ENCODE peak calls at places on chromosome 9, in five cellular contexts. F is keratinocyte, D is GM12865, N is tibial artery, M is cardiac fibroblast. X is an unnamed sample.

GRCh38 chr9:75190762-75191161 is 102.4 kb downstream of the OSTF1 start:
- DNase-seq in D (no peak), F (no peak), N (no peak), M (peak), X (no peak)

GRCh38 chr9:128159073-128159783 is 837 bp upstream of the BBLN start:
- DNase-seq in D (peak), N (no peak), F (no peak), M (no peak), X (no peak)

GRCh38 chr9:113933671-113934070 is 57.6 kb downstream of the ZNF618 start:
- DNase-seq in M (no peak), N (no peak), F (no peak), D (no peak), X (no peak)

GRCh38 chr9:33817327-33818166 is 587 bp downstream of the UBE2R2 start:
- DNase-seq in D (peak), F (no peak), N (peak), M (peak), X (peak)

GRCh38 chr9:135134253-135135028 is 47.0 kb downstream of the OLFM1 start:
- DNase-seq in F (no peak), D (no peak), N (no peak), M (no peak), X (no peak)

GRCh38 chr9:96209407-96210031 is 92.5 kb downstream of the HSD17B3 start:
- DNase-seq in N (peak), F (no peak), M (peak), D (no peak), X (peak)

GRCh38 chr9:114551750-114552685 is 35.6 kb upstream of the ATP6V1G1 start:
- DNase-seq in D (no peak), M (peak), N (peak), F (peak), X (peak)

GRCh38 chr9:114411452-114411851 is 23.7 kb upstream of the AKNA start:
- DNase-seq in M (no peak), N (no peak), F (no peak), D (no peak), X (no peak)

GRCh38 chr9:96215841-96216240 is 86.1 kb downstream of the HSD17B3 start:
- DNase-seq in N (no peak), M (no peak), D (no peak), F (no peak), X (no peak)

GRCh38 chr9:92983984-92984589 is 36.8 kb downstream of the FGD3 start:
- DNase-seq in N (no peak), M (no peak), D (peak), F (no peak), X (peak)

GRCh38 chr9:92969516-92970466 is 22.5 kb downstream of the FGD3 start:
- DNase-seq in F (no peak), N (no peak), M (no peak), D (no peak), X (no peak)

GRCh38 chr9:93059097-93059959 is 827 bp downstream of the SUSD3 start:
- DNase-seq in D (peak), F (no peak), N (no peak), M (no peak), X (no peak)

GRCh38 chr9:21326526-21327139 is 8.6 kb downstream of the KLHL9 start:
- DNase-seq in D (peak), F (peak), N (no peak), M (peak), X (peak)

GRCh38 chr9:127763918-127764384 is 14.5 kb downstream of the SH2D3C start:
- DNase-seq in N (no peak), M (peak), F (no peak), D (peak), X (peak)

GRCh38 chr9:22446950-22447606 is 454 bp downstream of the DMRTA1 start:
- DNase-seq in N (peak), F (no peak), M (peak), D (peak), X (peak)

GRCh38 chr9:129278391-129279237 is 100.6 kb upstream of the IER5L start:
- DNase-seq in D (no peak), M (no peak), F (peak), N (peak), X (peak)

GRCh38 chr9:124410321-124410913 is 4.8 kb downstream of the PSMB7 start:
- DNase-seq in M (no peak), D (no peak), N (no peak), F (no peak), X (no peak)

GRCh38 chr9:72980600-72981265 is 27.9 kb upstream of the ALDH1A1 start:
- DNase-seq in N (no peak), F (no peak), M (no peak), D (no peak), X (no peak)

GRCh38 chr9:136012651-136013050 is 51.5 kb upstream of the UBAC1 start:
- DNase-seq in D (no peak), N (no peak), M (peak), F (no peak), X (peak)

GRCh38 chr9:77455312-77455927 is 192.7 kb downstream of the GNA14 start:
- DNase-seq in D (peak), M (no peak), N (no peak), F (no peak), X (peak)

GRCh38 chr9:13993482-13994267 is 320.3 kb downstream of the NFIB start:
- DNase-seq in D (no peak), N (no peak), M (no peak), F (no peak), X (peak)

GRCh38 chr9:82363666-82364065 is 375.1 kb downstream of the SPATA31D1 start:
- DNase-seq in M (no peak), N (no peak), D (no peak), F (no peak), X (no peak)

GRCh38 chr9:120781236-120781635 is 12.0 kb downstream of the FBXW2 start:
- DNase-seq in F (no peak), D (no peak), M (no peak), N (no peak), X (no peak)

GRCh38 chr9:22134390-22134789 is 125.3 kb upstream of the CDKN2B start:
- DNase-seq in N (no peak), F (no peak), D (no peak), M (no peak), X (no peak)

GRCh38 chr9:85114799-85115198 is 445.3 kb downstream of the NTRK2 start:
- DNase-seq in D (peak), N (no peak), M (no peak), F (peak), X (no peak)

GRCh38 chr9:18480649-18481048 is 6.7 kb downstream of the ADAMTSL1 start:
- DNase-seq in F (no peak), M (peak), D (no peak), N (no peak), X (peak)

GRCh38 chr9:113995963-113996362 is 82.1 kb downstream of the AMBP start:
- DNase-seq in M (no peak), N (no peak), F (no peak), D (no peak), X (no peak)

GRCh38 chr9:89850633-89851325 is 246.0 kb downstream of the GADD45G start:
- DNase-seq in D (no peak), M (peak), N (peak), F (no peak), X (peak)

GRCh38 chr9:126108240-126108639 is 218.4 kb upstream of the MVB12B start:
- DNase-seq in D (no peak), N (no peak), F (no peak), M (peak), X (no peak)

GRCh38 chr9:99858087-99858486 is 36.4 kb downstream of the NR4A3 start:
- DNase-seq in F (no peak), D (no peak), M (no peak), N (no peak), X (no peak)

GRCh38 chr9:111743275-111743674 is 51.5 kb downstream of the SHOC1 start:
- DNase-seq in N (no peak), F (peak), M (peak), D (no peak), X (peak)

GRCh38 chr9:84711398-84711777 is 41.9 kb downstream of the NTRK2 start:
- DNase-seq in F (no peak), D (no peak), M (no peak), N (no peak), X (no peak)

GRCh38 chr9:114031037-114031436 is 47.1 kb downstream of the AMBP start:
- DNase-seq in D (no peak), F (no peak), N (no peak), M (no peak), X (no peak)

GRCh38 chr9:14383296-14383695 is 69.4 kb upstream of the NFIB start:
- DNase-seq in D (no peak), F (no peak), M (peak), N (no peak), X (peak)

GRCh38 chr9:132543251-132543650 is 39.2 kb upstream of the BARHL1 start:
- DNase-seq in F (no peak), D (no peak), M (no peak), N (no peak), X (no peak)
- H3K4me3 ChIP-seq in F (no peak), D (no peak), M (no peak), N (no peak), X (no peak)

GRCh38 chr9:35734096-35734495 is 1.6 kb downstream of the CREB3 start:
- DNase-seq in F (no peak), D (no peak), N (no peak), M (no peak), X (peak)

GRCh38 chr9:35738186-35738585 is 5.7 kb downstream of the CREB3 start:
- DNase-seq in N (no peak), M (no peak), D (no peak), F (no peak), X (no peak)

GRCh38 chr9:35737143-35737542 is 4.7 kb downstream of the CREB3 start:
- DNase-seq in D (no peak), M (no peak), N (no peak), F (no peak), X (no peak)

GRCh38 chr9:35738924-35739323 is 6.5 kb downstream of the CREB3 start:
- DNase-seq in F (no peak), M (no peak), N (no peak), D (no peak), X (no peak)

DNA sequence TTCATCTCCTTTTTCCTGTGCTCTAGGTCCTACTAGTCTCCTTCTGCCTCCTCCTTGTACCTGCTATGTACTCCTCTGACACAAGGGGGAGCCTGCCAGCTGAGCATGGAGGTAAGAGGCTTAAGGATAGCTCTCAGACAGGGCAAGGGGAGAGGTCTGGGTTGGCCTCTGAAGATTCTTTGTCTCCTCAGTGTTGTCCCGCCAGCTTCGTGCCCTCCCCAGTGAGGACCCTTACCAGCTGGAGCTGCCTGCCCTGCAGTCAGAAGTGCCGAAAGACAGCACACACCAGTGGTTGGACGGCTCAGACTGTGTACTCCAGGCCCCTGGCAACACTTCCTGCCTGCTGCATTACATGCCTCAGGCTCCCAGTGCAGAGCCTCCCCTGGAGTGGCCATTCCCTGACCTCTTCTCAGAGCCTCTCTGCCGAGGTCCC is 3.8 kb downstream of the CREB3 start:
- DNase-seq in M (peak), F (no peak), N (peak), D (peak), X (peak)
- TF ChIP-seq CTCF in M (peak), F (peak), N (peak), D (peak), X (peak)

GRCh38 chr9:87324613-87325194 is 173.0 kb upstream of the DAPK1 start:
- DNase-seq in D (peak), N (no peak), M (peak), F (peak), X (peak)
- H3K4me3 ChIP-seq in D (no peak), N (no peak), M (no peak), F (no peak), X (no peak)

GRCh38 chr9:105244996-105245719 is 707 bp downstream of the SLC44A1 start:
- DNase-seq in M (peak), N (peak), F (no peak), D (peak), X (peak)
- TF ChIP-seq CTCF in M (no peak), N (no peak), F (peak), D (no peak), X (no peak)

DNA sequence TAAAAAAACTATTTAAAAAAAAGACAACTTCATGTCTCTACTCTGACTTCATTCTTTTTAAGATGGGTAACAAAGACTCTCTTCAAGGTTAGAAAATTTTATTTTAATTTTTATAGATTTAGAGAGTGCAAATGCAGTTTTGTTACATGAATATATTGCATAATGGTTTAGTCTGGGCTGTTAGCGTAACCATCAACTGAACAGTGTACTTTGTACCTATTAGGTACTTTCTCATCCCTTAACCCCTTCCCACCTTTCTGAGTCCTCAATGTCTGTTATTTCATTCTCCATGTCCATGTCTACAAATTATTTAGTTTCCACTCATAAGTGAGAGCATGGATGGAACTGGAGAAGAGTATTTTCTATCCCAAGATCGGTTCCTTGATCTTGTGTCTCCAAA is 16.8 kb downstream of the TLR4 start:
- DNase-seq in D (no peak), F (no peak), M (no peak), N (no peak), X (no peak)
- H3K4me3 ChIP-seq in D (no peak), F (no peak), M (no peak), N (no peak), X (no peak)

GRCh38 chr9:122468735-122469134 is 9.0 kb downstream of the OR1J1 start:
- DNase-seq in F (no peak), M (peak), D (no peak), N (no peak), X (peak)

GRCh38 chr9:122463828-122464632 is 13.7 kb downstream of the OR1J1 start:
- DNase-seq in N (no peak), F (no peak), D (peak), M (no peak), X (no peak)

DNA sequence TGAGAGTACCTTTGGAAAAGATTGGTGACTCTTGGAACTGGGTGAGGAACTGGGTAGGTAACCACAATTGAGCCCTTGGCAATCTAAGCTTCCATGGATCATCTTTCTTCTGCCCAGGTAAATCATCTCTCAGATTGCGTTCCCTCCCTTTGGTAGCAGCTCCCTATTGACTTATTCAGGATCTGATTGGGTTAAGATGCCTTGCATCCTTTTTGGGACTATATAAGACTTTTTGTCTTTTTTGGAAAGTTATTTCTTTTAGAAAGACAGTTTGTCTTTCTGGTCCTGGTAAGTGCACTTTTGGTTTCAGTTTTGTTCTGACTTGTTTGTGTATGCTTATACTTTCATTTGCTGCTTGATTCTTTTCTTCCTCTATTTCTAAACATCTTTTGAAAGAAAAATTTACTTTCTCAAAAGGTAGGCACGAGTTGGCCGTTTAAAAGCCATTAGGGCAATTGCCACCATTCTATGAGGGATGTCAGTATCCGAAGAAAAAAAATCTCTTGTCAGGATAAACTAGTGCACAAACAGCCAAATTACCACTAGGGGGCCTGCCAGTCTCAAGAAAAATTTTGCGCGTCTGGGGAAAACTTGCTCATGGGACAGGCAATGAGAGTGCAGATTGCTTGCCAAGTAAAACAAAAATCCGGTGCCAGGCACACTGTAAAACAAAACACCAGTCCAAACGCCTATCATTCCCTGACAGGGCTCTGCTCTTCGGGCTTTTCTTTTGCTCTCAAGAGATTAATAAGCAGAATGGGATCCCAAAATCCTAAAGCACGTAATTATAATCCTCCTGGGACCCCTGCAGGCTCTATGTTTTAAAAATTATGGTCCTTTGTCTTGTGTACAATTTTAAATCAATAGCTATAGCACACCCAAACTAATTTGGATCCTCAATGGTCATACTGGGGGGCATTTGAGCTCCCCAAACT is 12.8 kb downstream of the OR1J1 start:
- DNase-seq in M (peak), F (peak), D (peak), N (peak), X (peak)
- TF ChIP-seq CTCF in M (peak), F (peak), D (peak), N (peak), X (peak)

GRCh38 chr9:95025213-95026170 is 292.0 kb downstream of the FANCC start:
- DNase-seq in N (peak), M (peak), D (no peak), F (no peak), X (peak)
- H3K4me3 ChIP-seq in N (peak), M (no peak), D (no peak), F (no peak), X (no peak)

DNA sequence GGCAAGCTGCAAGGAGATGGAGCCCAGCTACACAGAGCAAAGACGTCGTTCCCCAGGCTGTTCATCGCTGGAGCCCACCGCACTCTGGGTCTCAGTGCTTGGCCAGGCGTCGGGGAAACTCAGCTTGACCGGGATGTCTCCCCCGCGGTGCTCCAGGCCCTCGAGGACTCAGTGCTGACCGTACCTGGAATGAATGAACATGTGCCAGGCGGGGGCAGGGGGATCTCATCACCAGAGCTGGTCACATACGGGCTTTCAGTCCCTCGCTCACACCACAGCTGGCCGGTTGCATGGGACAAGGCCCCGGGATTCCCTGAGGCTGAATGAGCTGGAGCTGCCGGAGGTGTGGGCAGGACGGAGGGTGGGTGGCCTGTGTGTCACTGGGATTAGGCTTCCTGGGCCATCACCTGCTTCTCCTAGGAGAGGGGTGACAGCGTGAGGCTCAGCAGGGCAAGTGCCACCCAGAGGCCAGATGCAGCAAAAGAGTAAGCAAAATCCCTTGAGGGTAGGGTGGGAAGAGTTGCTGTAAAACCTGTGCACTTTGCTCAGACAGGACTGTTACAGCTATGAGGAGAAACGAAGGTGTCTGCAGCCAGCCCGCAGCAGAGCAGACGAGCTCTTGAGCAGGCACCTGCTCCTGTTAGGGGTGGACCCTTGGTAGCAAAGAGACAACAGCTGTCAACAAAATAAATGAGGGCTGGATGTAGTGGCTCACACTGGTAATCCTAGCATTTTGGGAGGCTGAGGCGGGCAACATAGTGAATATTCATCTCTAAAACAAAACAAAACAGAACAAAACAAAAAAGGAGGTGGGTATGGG is 70.7 kb upstream of the RAPGEF1 start:
- DNase-seq in D (no peak), N (no peak), F (no peak), M (no peak), X (no peak)
- TF ChIP-seq CTCF in D (peak), N (no peak), F (peak), M (no peak), X (no peak)

DNA sequence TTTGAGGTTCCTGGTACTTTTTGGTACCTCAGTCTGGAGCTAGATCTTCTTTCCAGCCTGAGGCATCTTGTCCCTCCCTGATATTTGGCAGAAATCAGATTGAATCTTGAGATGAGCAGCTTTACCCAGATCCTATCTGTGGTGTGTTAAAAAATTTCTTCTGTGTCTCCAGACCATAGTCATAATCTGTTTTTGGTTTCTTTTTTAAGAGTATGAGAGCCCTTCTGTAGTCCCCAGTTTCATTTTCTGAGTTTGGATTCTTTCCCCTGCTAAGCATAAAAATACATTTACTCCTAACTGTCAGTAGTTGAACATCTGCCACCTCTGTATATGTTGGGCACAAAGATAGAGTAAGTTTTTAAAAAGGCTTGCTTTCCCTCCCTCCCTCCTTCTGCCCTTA is 137.7 kb downstream of the CNTLN start:
- DNase-seq in N (no peak), D (peak), M (peak), F (no peak), X (no peak)
- H3K4me3 ChIP-seq in N (no peak), D (no peak), M (no peak), F (no peak), X (no peak)

X was measured in fibroblast of mammary gland.